ENCODE peak calls at places on chromosome 17, in seven cellular contexts. E, Z, B, D, C, M and R are unnamed samples.

GRCh38 chr17:40313660-40314556 is 4.9 kb downstream of the RARA start:
- DNase-seq in B (no peak), E (no peak), D (no peak), M (no peak), Z (no peak), C (no peak), R (no peak)

GRCh38 chr17:12365805-12366204 is 299.9 kb upstream of the MYOCD start:
- DNase-seq in C (no peak), B (no peak), M (no peak), Z (no peak), D (no peak), E (peak), R (no peak)

GRCh38 chr17:45052052-45052772 is 780 bp upstream of the DCAKD start:
- DNase-seq in E (no peak), Z (peak), C (peak), D (peak), B (peak), M (peak), R (no peak)

GRCh38 chr17:67689534-67690177 is 28.1 kb upstream of the NOL11 start:
- DNase-seq in Z (peak), D (peak), M (peak), C (peak), B (no peak), E (peak), R (no peak)

GRCh38 chr17:57490890-57491289 is 234.6 kb downstream of the MSI2 start:
- DNase-seq in M (no peak), B (no peak), E (no peak), Z (no peak), D (no peak), C (no peak), R (no peak)

GRCh38 chr17:78921437-78921971 is 3.7 kb downstream of the TIMP2 start:
- DNase-seq in C (no peak), B (no peak), Z (no peak), D (no peak), M (no peak), E (no peak), R (no peak)

GRCh38 chr17:75498726-75499213 is 16.6 kb downstream of the CASKIN2 start:
- DNase-seq in Z (peak), M (no peak), E (no peak), B (peak), D (no peak), C (peak), R (no peak)

GRCh38 chr17:71423871-71424546 is 696.8 kb upstream of the SOX9 start:
- DNase-seq in M (peak), C (peak), E (peak), B (no peak), D (no peak), Z (peak), R (no peak)

GRCh38 chr17:80633994-80634566 is 89.4 kb downstream of the RPTOR start:
- DNase-seq in M (no peak), Z (no peak), C (no peak), B (no peak), E (no peak), D (no peak), R (no peak)

GRCh38 chr17:57424777-57425188 is 168.5 kb downstream of the MSI2 start:
- DNase-seq in E (peak), Z (peak), M (peak), D (no peak), C (no peak), B (no peak), R (no peak)

GRCh38 chr17:19645608-19646250 is 2.8 kb upstream of the ALDH3A2 start:
- DNase-seq in C (peak), E (no peak), M (peak), Z (peak), B (peak), D (peak), R (peak)

GRCh38 chr17:78125138-78125913 is 3.2 kb downstream of the TMC6 start:
- DNase-seq in E (no peak), B (no peak), D (no peak), C (no peak), Z (no peak), M (no peak), R (no peak)

GRCh38 chr17:50634123-50634914 is at the start of gene ABCC3:
- DNase-seq in M (no peak), C (peak), B (no peak), D (no peak), Z (no peak), E (no peak), R (peak)

GRCh38 chr17:28750178-28751047 is 6.6 kb downstream of the TRAF4 start:
- DNase-seq in E (peak), Z (peak), D (peak), M (peak), B (peak), C (peak), R (no peak)

GRCh38 chr17:78979780-78980623 is at the start of gene LGALS3BP:
- DNase-seq in M (peak), E (peak), B (peak), D (peak), C (peak), Z (peak), R (peak)

GRCh38 chr17:28864991-28865849 is 10.4 kb downstream of the ERAL1 start:
- DNase-seq in B (no peak), M (no peak), Z (peak), D (no peak), E (no peak), C (peak), R (no peak)

GRCh38 chr17:21043296-21044232 is 753 bp upstream of the USP22 start:
- DNase-seq in D (no peak), Z (peak), E (peak), C (peak), B (peak), M (peak), R (peak)

GRCh38 chr17:33992113-33992512 is 263.0 kb upstream of the CCL2 start:
- DNase-seq in Z (no peak), B (peak), D (no peak), E (no peak), C (no peak), M (no peak), R (no peak)

GRCh38 chr17:37787055-37787720 is 42.3 kb upstream of the HNF1B start:
- DNase-seq in M (no peak), C (no peak), B (no peak), E (peak), Z (no peak), D (no peak), R (no peak)

GRCh38 chr17:40598021-40598927 is 33.0 kb upstream of the CCR7 start:
- DNase-seq in E (no peak), Z (no peak), D (no peak), B (no peak), C (no peak), M (no peak), R (no peak)

GRCh38 chr17:28717578-28718316 is at the start of gene RAB34:
- DNase-seq in Z (peak), B (peak), C (peak), D (peak), M (peak), E (peak), R (peak)

GRCh38 chr17:57442914-57443571 is 186.7 kb downstream of the MSI2 start:
- DNase-seq in M (peak), D (no peak), Z (no peak), E (no peak), C (no peak), B (no peak), R (no peak)

GRCh38 chr17:9334536-9335446 is 240.8 kb downstream of the STX8 start:
- DNase-seq in Z (no peak), M (no peak), D (no peak), C (peak), B (no peak), E (no peak), R (no peak)

GRCh38 chr17:76086384-76086783 is 7.4 kb downstream of the ZACN start:
- DNase-seq in D (no peak), B (no peak), M (no peak), C (no peak), Z (no peak), E (no peak), R (no peak)

GRCh38 chr17:57032343-57032742 is 52.7 kb upstream of the AKAP1 start:
- DNase-seq in D (no peak), M (no peak), B (no peak), Z (no peak), C (peak), E (no peak), R (no peak)

DNA sequence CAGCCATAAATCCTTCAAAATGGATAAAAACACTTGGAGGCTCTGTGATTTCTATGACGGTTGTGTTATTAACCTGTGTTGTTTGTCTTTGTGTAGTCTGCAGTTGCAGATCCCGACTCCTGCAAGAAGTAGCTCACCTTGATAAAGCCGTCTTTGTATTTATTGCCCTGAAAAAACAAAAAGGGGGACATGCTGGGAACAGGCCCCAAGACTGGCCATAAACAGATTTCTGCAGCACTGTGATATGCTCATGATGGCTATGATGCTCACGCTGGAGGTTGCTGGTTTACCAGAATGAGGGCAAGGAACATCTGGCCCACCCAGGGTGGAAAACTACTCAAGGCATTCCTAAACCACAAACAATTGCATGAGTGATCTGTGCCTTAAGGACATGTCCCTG is 71.0 kb downstream of the LGALS9 start:
- DNase-seq in D (no peak), B (no peak), Z (no peak), E (no peak), C (no peak), M (no peak), R (no peak)
- H3K18ac ChIP-seq in D (no peak), B (no peak), Z (no peak), E (no peak), C (no peak), M (no peak), R (no peak)

DNA sequence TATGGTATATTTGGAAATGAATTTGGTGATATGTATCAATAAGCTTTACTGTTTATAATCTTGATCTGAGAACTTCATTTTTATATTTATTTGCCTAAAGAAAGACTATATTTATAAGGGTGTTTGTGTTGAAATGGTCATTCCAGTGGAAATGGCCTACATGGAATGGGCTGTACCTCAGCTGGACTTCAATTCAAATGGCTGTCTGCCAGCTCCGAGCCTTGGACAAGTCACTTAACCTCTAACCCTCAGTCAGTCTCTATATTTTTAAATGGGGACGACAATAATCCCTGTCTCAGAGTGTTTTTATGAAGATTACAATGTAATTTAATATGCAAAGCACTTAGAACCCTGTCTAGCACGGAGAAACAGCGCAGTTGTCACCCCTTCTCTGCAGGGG is 260.8 kb upstream of the CACNG5 start:
- DNase-seq in C (no peak), B (peak), E (no peak), D (no peak), Z (no peak), M (no peak), R (no peak)
- H3K18ac ChIP-seq in C (no peak), B (no peak), E (no peak), D (no peak), Z (no peak), M (no peak), R (no peak)

GRCh38 chr17:72715906-72716572 is 376.4 kb downstream of the SLC39A11 start:
- DNase-seq in C (peak), B (no peak), E (peak), Z (peak), M (peak), D (no peak), R (no peak)

GRCh38 chr17:72719582-72720493 is 372.6 kb downstream of the SLC39A11 start:
- DNase-seq in C (no peak), E (peak), Z (no peak), M (peak), D (no peak), B (no peak), R (no peak)

GRCh38 chr17:72719206-72719581 is 373.3 kb downstream of the SLC39A11 start:
- DNase-seq in D (no peak), Z (no peak), C (no peak), E (no peak), B (no peak), M (no peak), R (no peak)

GRCh38 chr17:72717276-72717675 is 375.2 kb downstream of the SLC39A11 start:
- DNase-seq in M (no peak), B (no peak), C (peak), Z (no peak), E (no peak), D (no peak), R (no peak)

GRCh38 chr17:72717676-72718075 is 374.8 kb downstream of the SLC39A11 start:
- DNase-seq in M (no peak), D (no peak), B (no peak), C (peak), E (no peak), Z (no peak), R (no peak)
- H3K18ac ChIP-seq in M (no peak), D (peak), B (no peak), C (no peak), E (no peak), Z (no peak), R (no peak)

GRCh38 chr17:830381-830780 is 48.2 kb downstream of the MRM3 start:
- DNase-seq in D (no peak), Z (no peak), M (no peak), C (no peak), B (no peak), E (no peak), R (no peak)
- H3K18ac ChIP-seq in D (no peak), Z (no peak), M (peak), C (no peak), B (no peak), E (no peak), R (no peak)

DNA sequence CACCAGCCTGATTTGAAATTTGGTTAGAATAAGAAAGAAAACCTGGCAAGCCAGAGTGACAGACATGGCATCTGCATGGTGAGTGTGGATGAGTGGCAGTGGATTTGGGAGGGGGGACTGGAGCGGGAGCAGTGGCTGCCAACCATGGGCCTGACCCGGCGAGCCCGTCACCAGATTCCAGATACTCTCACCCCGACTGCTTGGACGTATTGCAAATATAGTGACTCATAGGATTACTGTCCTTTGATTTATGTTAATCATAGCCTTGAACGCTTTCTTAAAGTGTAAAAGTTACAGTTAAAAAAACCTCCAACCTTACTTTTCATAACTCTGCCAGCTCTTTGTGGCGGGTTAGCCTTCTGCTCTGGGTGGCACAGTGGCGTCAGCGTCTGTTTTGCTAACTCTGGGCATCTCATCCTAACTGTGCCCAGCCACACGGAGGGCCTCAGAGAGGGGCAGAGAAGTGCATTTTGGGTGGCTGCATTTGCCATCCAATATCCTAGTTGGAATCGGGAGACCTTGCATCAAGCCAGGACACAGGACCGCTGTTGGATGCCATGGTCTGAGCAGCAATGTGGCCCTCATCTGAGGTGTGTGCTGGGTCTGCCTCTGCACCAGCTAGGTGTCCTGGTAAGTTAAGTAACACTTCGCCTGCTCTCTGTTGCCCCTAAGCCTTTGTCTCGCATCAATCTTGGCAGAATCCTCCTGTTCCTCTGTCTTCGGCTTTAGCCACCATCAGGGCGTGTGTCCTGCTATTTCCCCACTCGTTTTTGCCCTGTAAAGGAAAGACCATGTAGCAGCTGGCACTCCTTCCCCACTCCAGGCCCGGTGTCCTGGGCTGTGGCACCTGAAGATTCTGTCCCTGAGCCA is 26.6 kb upstream of the FOXK2 start:
- DNase-seq in D (no peak), C (no peak), M (peak), Z (no peak), E (peak), B (no peak), R (no peak)
- H3K18ac ChIP-seq in D (peak), C (no peak), M (no peak), Z (no peak), E (no peak), B (no peak), R (no peak)